ENCODE peak calls at places on chromosomes 6 and 20, in eight cellular contexts. G is stimulated activated CD4-positive, alpha-beta T cell treated with anti-CD3 and anti-CD28 coated beads, Interleukin-2, amount 100 ng/mL, for 48 hours; F is CD4-positive, alpha-beta T cell; U is BE2C; W is cerebellar nuclear complex; D is fibroblast of lung; O is NCI-H446; S is activated naive CD8-positive, alpha-beta T cell treated with anti-CD3 and anti-CD28 coated beads for 36 hours. Z is an unnamed sample.

GRCh38 chr6:79186564-79186963 is 47.9 kb downstream of the HMGN3 start:
- DNase-seq in F (no peak), O (no peak), S (no peak), W (no peak), G (no peak), D (no peak), U (no peak), Z (no peak)

GRCh38 chr20:35339007-35339406 is 46.8 kb upstream of the FAM83C start:
- DNase-seq in U (no peak), O (peak), G (no peak), D (peak), W (no peak), S (no peak), F (no peak), Z (no peak)

GRCh38 chr20:40775747-40776146 is 86.7 kb upstream of the MAFB start:
- DNase-seq in O (no peak), W (no peak), F (no peak), U (no peak), G (no peak), S (no peak), D (no peak), Z (no peak)

GRCh38 chr6:109740787-109741186 is 49.7 kb downstream of the FIG4 start:
- DNase-seq in G (no peak), D (no peak), U (no peak), O (no peak), S (no peak), W (no peak), F (no peak), Z (no peak)

GRCh38 chr20:13298692-13299373 is 77.8 kb downstream of the ISM1 start:
- DNase-seq in O (no peak), D (no peak), W (no peak), U (no peak), G (no peak), F (no peak), S (no peak), Z (no peak)

GRCh38 chr6:161837854-161838253 is 564.0 kb upstream of the AGPAT4 start:
- DNase-seq in G (no peak), U (no peak), S (no peak), O (no peak), F (no peak), D (peak), W (no peak), Z (no peak)

GRCh38 chr20:50711113-50711825 is 19.9 kb upstream of the RIPOR3 start:
- DNase-seq in F (no peak), U (no peak), W (no peak), O (no peak), S (no peak), D (no peak), G (no peak), Z (no peak)

GRCh38 chr20:59596690-59597089 is 7.7 kb upstream of the PHACTR3 start:
- DNase-seq in D (no peak), W (peak), S (no peak), F (no peak), G (no peak), O (no peak), U (no peak), Z (no peak)

GRCh38 chr6:82013561-82014275 is 233.8 kb downstream of the IBTK start:
- DNase-seq in F (no peak), S (no peak), G (no peak), D (peak), U (no peak), W (no peak), O (no peak), Z (peak)

GRCh38 chr6:32371204-32371603 is 499 bp downstream of the TSBP1 start:
- DNase-seq in W (no peak), F (no peak), D (peak), O (no peak), S (no peak), U (no peak), G (no peak), Z (no peak)

GRCh38 chr6:101806241-101806640 is 412.7 kb downstream of the GRIK2 start:
- DNase-seq in S (no peak), F (no peak), U (no peak), G (no peak), D (peak), W (no peak), O (no peak), Z (no peak)

GRCh38 chr6:147043994-147044477 is 160.2 kb upstream of the STXBP5 start:
- DNase-seq in D (peak), W (no peak), O (no peak), F (no peak), G (no peak), S (no peak), U (no peak), Z (no peak)

Z was measured in NCI-H524 treated with DMSO at 0.1 percent for 48 hours.